ENCODE peak calls at places on chromosomes 7 and 10, in four cellular contexts. P is AG04450; O is naive thymus-derived CD4-positive, alpha-beta T cell; N is pancreas. G is an unnamed sample.
A peak's percentile ranks its signal among the peaks of the same experiment; 100 is the strongest.

GRCh38 chr7:47553309-47553708 is 28.6 kb downstream of the TNS3 start:
- DNase-seq in P (no peak), O (no peak), N (no peak), G (no peak)

GRCh38 chr10:79073784-79074432 is 5.1 kb downstream of the ZMIZ1 start:
- DNase-seq in N (peak; percentile 77), P (no peak), O (no peak), G (no peak)

GRCh38 chr7:30654296-30655090 is 27.8 kb downstream of the CRHR2 start:
- DNase-seq in P (no peak), N (no peak), O (no peak), G (no peak)

GRCh38 chr7:102873470-102874165 is 39.2 kb upstream of the LRRC17 start:
- DNase-seq in P (no peak), O (no peak), N (no peak), G (no peak)

GRCh38 chr10:110144526-110144925 is 62.9 kb upstream of the MXI1 start:
- DNase-seq in P (no peak), N (no peak), O (no peak), G (no peak)

GRCh38 chr10:84226616-84227015 is 1.3 kb upstream of the LRIT2 start:
- DNase-seq in N (no peak), P (no peak), O (no peak), G (no peak)

GRCh38 chr10:6062101-6062771 is at the start of gene IL2RA:
- DNase-seq in P (no peak), O (peak; percentile 71), N (no peak), G (no peak)

GRCh38 chr7:671415-672042 is 55.0 kb upstream of the DNAAF5 start:
- DNase-seq in O (no peak), N (no peak), P (no peak), G (no peak)

GRCh38 chr7:88789480-88790064 is 6.0 kb downstream of the TEX47 start:
- DNase-seq in N (no peak), O (peak; percentile 35), P (no peak), G (no peak)

GRCh38 chr10:47190301-47190700 is 109.7 kb upstream of the GDF10 start:
- DNase-seq in O (no peak), N (no peak), P (no peak), G (no peak)

GRCh38 chr10:13206546-13207443 is 27.4 kb downstream of the UCMA start:
- DNase-seq in P (peak; percentile 21), O (no peak), N (no peak), G (no peak)

GRCh38 chr7:47361746-47362215 is 220.1 kb downstream of the TNS3 start:
- DNase-seq in N (no peak), O (no peak), P (peak; percentile 69), G (peak; percentile 60)

GRCh38 chr7:18607025-18607424 is 111.5 kb downstream of the HDAC9 start:
- DNase-seq in O (no peak), P (no peak), N (no peak), G (no peak)

G was measured in lung.